ENCODE peak calls at places on chromosomes 3 and 15, in six cellular contexts. P is HS-27A; G is uterus; O is T-cell; M is cardiac muscle cell; Z is effector CD4-positive, alpha-beta T cell. L is an unnamed sample.

GRCh38 chr3:37855363-37855970 is 6.2 kb upstream of the CTDSPL start:
- DNase-seq in P (no peak), Z (peak), O (peak), G (peak), M (peak), L (peak)

GRCh38 chr15:37678124-37678523 is 256.3 kb upstream of the TMCO5A start:
- DNase-seq in Z (no peak), O (no peak), M (no peak), G (no peak), P (no peak), L (no peak)

GRCh38 chr3:81728766-81729544 is 32.5 kb downstream of the GBE1 start:
- DNase-seq in G (no peak), M (no peak), P (no peak), Z (no peak), O (no peak), L (no peak)

GRCh38 chr3:15679306-15679705 is 77.8 kb downstream of the BTD start:
- DNase-seq in P (no peak), G (no peak), O (no peak), Z (no peak), M (no peak), L (no peak)

GRCh38 chr3:189304465-189305341 is 132.9 kb downstream of the TPRG1 start:
- DNase-seq in Z (no peak), G (peak), M (no peak), P (no peak), O (no peak), L (no peak)

GRCh38 chr3:108182339-108182738 is 39.9 kb downstream of the IFT57 start:
- DNase-seq in O (no peak), G (no peak), Z (no peak), M (no peak), P (no peak), L (no peak)

GRCh38 chr3:61015840-61016239 is 235.4 kb downstream of the FHIT start:
- DNase-seq in G (no peak), P (no peak), M (no peak), Z (no peak), O (no peak), L (no peak)

GRCh38 chr15:51223771-51224229 is 114.6 kb downstream of the CYP19A1 start:
- DNase-seq in M (no peak), P (peak), O (no peak), G (no peak), Z (no peak), L (no peak)

GRCh38 chr3:131957511-131957910 is 77.3 kb downstream of the CPNE4 start:
- DNase-seq in Z (no peak), G (no peak), M (no peak), P (no peak), O (no peak), L (no peak)

GRCh38 chr3:17894434-17895060 is 152.1 kb upstream of the TBC1D5 start:
- DNase-seq in O (peak), G (no peak), M (peak), Z (no peak), P (peak), L (peak)

GRCh38 chr15:62928996-62929350 is 113.6 kb upstream of the TPM1 start:
- DNase-seq in P (no peak), G (no peak), M (no peak), O (no peak), Z (no peak), L (no peak)

GRCh38 chr3:146156801-146157310 is 4.1 kb downstream of the PLOD2 start:
- DNase-seq in O (no peak), G (no peak), P (no peak), Z (no peak), M (no peak), L (no peak)